ENCODE peak calls at places on chromosomes 16 and 17, in four cellular contexts. G is transverse colon, R is ascending aorta, S is IMR-90. B is an unnamed sample. For H3K27me3, the result is how much of the 10 kb centered on the place peaks cover.

GRCh38 chr17:28364665-28365363 is at the start of gene SEBOX:
- DNase-seq in G (no peak), R (no peak), S (no peak), B (no peak)

GRCh38 chr17:60443713-60444112 is 21.4 kb downstream of the CHCT1 start:
- DNase-seq in G (no peak), R (no peak), S (no peak), B (no peak)

GRCh38 chr17:4161179-4161559 is 18.2 kb downstream of the CYB5D2 start:
- DNase-seq in G (no peak), R (peak), S (peak), B (no peak)

GRCh38 chr16:17850626-17851265 is 380.0 kb upstream of the XYLT1 start:
- DNase-seq in G (no peak), R (no peak), S (no peak), B (no peak)

GRCh38 chr17:81419333-81419885 is 24.2 kb downstream of the BAHCC1 start:
- DNase-seq in G (peak), R (peak), S (peak), B (no peak)

GRCh38 chr17:13425390-13425789 is 176.3 kb downstream of the HS3ST3A1 start:
- DNase-seq in G (no peak), R (no peak), S (no peak), B (no peak)

GRCh38 chr17:4499431-4500187 is 928 bp downstream of the SPNS2 start:
- DNase-seq in G (no peak), R (no peak), S (no peak), B (no peak)

GRCh38 chr16:62036101-62036806 is at the start of gene CDH8:
- DNase-seq in G (no peak), R (peak), S (no peak), B (no peak)

GRCh38 chr17:50266384-50267073 is 7.7 kb upstream of the TMEM92 start:
- DNase-seq in G (peak), R (peak), S (peak), B (no peak)

GRCh38 chr16:19001788-19002187 is 18.1 kb downstream of the TMC7 start:
- DNase-seq in G (no peak), R (peak), S (peak), B (no peak)

GRCh38 chr16:87057291-87057881 is 259.8 kb downstream of the C16orf95 start:
- DNase-seq in G (no peak), R (peak), S (no peak), B (no peak)

GRCh38 chr16:87058728-87059250 is 258.4 kb downstream of the C16orf95 start:
- DNase-seq in G (no peak), R (peak), S (no peak), B (no peak)

GRCh38 chr16:87056083-87056482 is 261.1 kb downstream of the C16orf95 start:
- DNase-seq in G (no peak), R (peak), S (peak), B (no peak)

GRCh38 chr16:87056551-87056950 is 260.6 kb downstream of the C16orf95 start:
- DNase-seq in G (no peak), R (peak), S (no peak), B (no peak)

DNA sequence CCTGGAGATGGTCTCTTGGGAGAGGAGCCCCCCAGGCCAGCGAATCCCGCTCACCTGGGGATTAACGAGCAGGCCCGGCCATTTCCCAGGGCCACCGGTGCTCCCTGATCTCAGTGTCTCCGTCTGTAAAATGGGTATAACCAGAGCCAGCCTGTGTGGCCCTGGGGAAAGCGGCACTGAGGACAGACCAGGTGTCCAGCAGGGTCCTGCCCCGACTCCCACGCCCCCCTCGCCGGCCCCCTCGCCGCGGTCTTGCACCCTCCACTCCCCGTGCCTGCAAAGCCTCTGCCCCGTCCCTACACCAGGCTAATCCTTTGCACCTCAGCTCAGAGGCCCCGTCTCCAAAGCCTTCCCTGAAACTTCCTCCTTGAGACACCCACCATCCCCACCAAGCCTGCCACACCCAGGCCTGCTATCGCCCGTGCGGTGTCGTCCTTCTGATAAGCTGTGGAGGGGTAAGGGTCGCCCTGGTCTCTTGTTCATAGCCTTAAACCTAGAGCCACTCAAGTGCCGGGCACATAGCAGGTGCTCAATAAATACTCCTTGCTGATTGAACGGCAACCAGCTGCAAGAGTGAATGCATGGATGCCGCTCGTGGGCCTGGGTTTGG is 259.1 kb downstream of the C16orf95 start:
- DNase-seq in G (no peak), R (peak), S (no peak), B (no peak)
- H3K27me3 ChIP-seq in G (under half), R (under half), S (under half), B (under half)

GRCh38 chr17:9079461-9080103 is 58.3 kb downstream of the NTN1 start:
- DNase-seq in G (no peak), R (no peak), S (no peak), B (no peak)

GRCh38 chr17:9071921-9072503 is 50.7 kb downstream of the NTN1 start:
- DNase-seq in G (no peak), R (no peak), S (no peak), B (no peak)

GRCh38 chr17:9072626-9073339 is 51.5 kb downstream of the NTN1 start:
- DNase-seq in G (peak), R (peak), S (no peak), B (no peak)

GRCh38 chr17:9071016-9071415 is 49.7 kb downstream of the NTN1 start:
- DNase-seq in G (no peak), R (no peak), S (no peak), B (no peak)

DNA sequence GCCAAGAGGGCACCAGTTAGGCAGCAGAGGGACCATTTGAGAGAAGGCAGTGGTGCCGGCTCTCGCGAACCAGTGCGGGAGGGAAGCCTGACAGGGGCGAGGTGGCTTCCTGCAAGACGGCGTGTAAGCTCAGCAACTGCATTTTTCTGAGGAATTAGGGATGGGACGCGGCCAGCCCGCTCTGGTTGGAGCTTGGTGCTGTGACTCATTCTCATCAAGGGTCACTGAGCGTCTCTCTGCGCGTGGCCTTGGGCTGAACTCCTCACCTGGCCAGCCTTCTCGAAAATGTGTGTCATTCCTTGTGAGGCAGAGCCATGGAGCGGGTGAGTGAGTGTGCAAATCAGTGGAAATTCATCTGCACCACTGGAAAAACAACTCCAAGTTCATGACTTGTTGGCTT is 52.8 kb downstream of the NTN1 start:
- DNase-seq in G (no peak), R (no peak), S (no peak), B (no peak)
- H3K4me3 ChIP-seq in G (no peak), R (no peak), S (no peak), B (no peak)

GRCh38 chr17:57385975-57386374 is 129.7 kb downstream of the MSI2 start:
- DNase-seq in G (no peak), R (no peak), S (no peak), B (no peak)
- H3K27ac ChIP-seq in G (no peak), R (no peak), S (no peak), B (no peak)

DNA sequence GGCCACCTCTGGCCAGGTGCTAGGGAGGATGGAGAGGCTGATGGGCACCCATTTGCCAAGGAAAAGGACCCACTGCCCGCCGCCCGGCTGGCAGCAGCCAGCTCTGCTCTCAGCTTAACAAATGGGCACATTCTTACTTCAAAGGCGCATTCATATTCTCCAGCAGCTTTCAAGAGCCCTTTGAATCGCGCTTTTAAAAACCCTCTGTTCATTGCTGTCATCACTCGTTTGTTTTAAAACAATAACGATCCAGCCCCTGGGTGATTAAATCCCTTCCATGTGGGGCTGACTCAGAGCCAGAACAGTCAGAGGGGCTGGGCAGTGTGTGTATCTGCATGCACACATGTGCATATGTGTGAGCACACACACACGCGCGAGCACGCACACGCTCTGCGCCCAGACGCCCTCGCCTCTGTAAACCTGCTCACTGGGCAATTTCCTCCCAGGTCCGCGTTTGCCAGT is 133.2 kb downstream of the SDK2 start:
- DNase-seq in G (no peak), R (no peak), S (no peak), B (no peak)
- H3K27me3 ChIP-seq in G (under half), R (under half), S (under half), B (under half)

GRCh38 chr17:37170881-37171460 is 204.8 kb upstream of the C17orf78 start:
- DNase-seq in G (no peak), R (no peak), S (no peak), B (no peak)
- H3K4me3 ChIP-seq in G (no peak), R (no peak), S (no peak), B (no peak)